ENCODE peak calls at places on chromosomes 12 and 14, in seven cellular contexts. One of them, this sample, is unnamed.

GRCh38 chr12:120199025-120199424 is 1.9 kb downstream of the RPLP0 start:
- DNase-seq in stimulated activated CD8-positive, alpha-beta memory T cell treated with anti-CD3 and anti-CD28 coated beads, Interleukin-2, amount 100 ng/mL, for 1 hour: no peak
- DNase-seq in NCI-H1436: no peak
- DNase-seq in hippocampal formation: no peak
- DNase-seq in lung: no peak
- DNase-seq in ELR: peak; percentile 38
- DNase-seq in activated gamma-delta T cell: no peak
- DNase-seq in this sample: no peak

GRCh38 chr12:2501464-2502181 is 293.1 kb upstream of the FKBP4 start:
- DNase-seq in stimulated activated CD8-positive, alpha-beta memory T cell treated with anti-CD3 and anti-CD28 coated beads, Interleukin-2, amount 100 ng/mL, for 1 hour: no peak
- DNase-seq in NCI-H1436: no peak
- DNase-seq in hippocampal formation: no peak
- DNase-seq in lung: no peak
- DNase-seq in ELR: no peak
- DNase-seq in activated gamma-delta T cell: no peak
- DNase-seq in this sample: no peak

GRCh38 chr12:16605666-16606116 is 271 bp downstream of the LMO3 start:
- DNase-seq in stimulated activated CD8-positive, alpha-beta memory T cell treated with anti-CD3 and anti-CD28 coated beads, Interleukin-2, amount 100 ng/mL, for 1 hour: no peak
- DNase-seq in NCI-H1436: peak; percentile 31
- DNase-seq in hippocampal formation: no peak
- DNase-seq in lung: peak; percentile 49
- DNase-seq in ELR: peak; percentile 4
- DNase-seq in activated gamma-delta T cell: no peak
- DNase-seq in this sample: peak; percentile 29

GRCh38 chr14:83425138-83425537 is 1891.5 kb upstream of the SEL1L start:
- DNase-seq in stimulated activated CD8-positive, alpha-beta memory T cell treated with anti-CD3 and anti-CD28 coated beads, Interleukin-2, amount 100 ng/mL, for 1 hour: no peak
- DNase-seq in NCI-H1436: no peak
- DNase-seq in hippocampal formation: no peak
- DNase-seq in lung: no peak
- DNase-seq in ELR: peak; percentile 16
- DNase-seq in activated gamma-delta T cell: no peak
- DNase-seq in this sample: no peak

GRCh38 chr12:106918746-106919145 is 37.0 kb upstream of the TMEM263 start:
- DNase-seq in stimulated activated CD8-positive, alpha-beta memory T cell treated with anti-CD3 and anti-CD28 coated beads, Interleukin-2, amount 100 ng/mL, for 1 hour: no peak
- DNase-seq in NCI-H1436: peak; percentile 49
- DNase-seq in hippocampal formation: peak; percentile 15
- DNase-seq in lung: no peak
- DNase-seq in ELR: peak; percentile 36
- DNase-seq in activated gamma-delta T cell: no peak
- DNase-seq in this sample: peak; percentile 56

GRCh38 chr12:25705256-25705655 is 152.2 kb upstream of the LMNTD1 start:
- DNase-seq in stimulated activated CD8-positive, alpha-beta memory T cell treated with anti-CD3 and anti-CD28 coated beads, Interleukin-2, amount 100 ng/mL, for 1 hour: no peak
- DNase-seq in NCI-H1436: no peak
- DNase-seq in hippocampal formation: no peak
- DNase-seq in lung: no peak
- DNase-seq in ELR: no peak
- DNase-seq in activated gamma-delta T cell: no peak
- DNase-seq in this sample: no peak

GRCh38 chr14:71142375-71143038 is 235.2 kb downstream of the PCNX1 start:
- DNase-seq in stimulated activated CD8-positive, alpha-beta memory T cell treated with anti-CD3 and anti-CD28 coated beads, Interleukin-2, amount 100 ng/mL, for 1 hour: no peak
- DNase-seq in NCI-H1436: no peak
- DNase-seq in hippocampal formation: no peak
- DNase-seq in lung: no peak
- DNase-seq in ELR: peak; percentile 99
- DNase-seq in activated gamma-delta T cell: no peak
- DNase-seq in this sample: no peak

GRCh38 chr14:55500708-55501107 is 60.3 kb upstream of the TBPL2 start:
- DNase-seq in stimulated activated CD8-positive, alpha-beta memory T cell treated with anti-CD3 and anti-CD28 coated beads, Interleukin-2, amount 100 ng/mL, for 1 hour: no peak
- DNase-seq in NCI-H1436: no peak
- DNase-seq in hippocampal formation: no peak
- DNase-seq in lung: no peak
- DNase-seq in ELR: no peak
- DNase-seq in activated gamma-delta T cell: no peak
- DNase-seq in this sample: no peak

GRCh38 chr12:90163975-90164374 is 455.3 kb upstream of the ATP2B1 start:
- DNase-seq in stimulated activated CD8-positive, alpha-beta memory T cell treated with anti-CD3 and anti-CD28 coated beads, Interleukin-2, amount 100 ng/mL, for 1 hour: no peak
- DNase-seq in NCI-H1436: no peak
- DNase-seq in hippocampal formation: no peak
- DNase-seq in lung: no peak
- DNase-seq in ELR: peak; percentile 31
- DNase-seq in activated gamma-delta T cell: no peak
- DNase-seq in this sample: no peak

GRCh38 chr12:100356646-100357223 is at the start of gene SLC17A8:
- DNase-seq in stimulated activated CD8-positive, alpha-beta memory T cell treated with anti-CD3 and anti-CD28 coated beads, Interleukin-2, amount 100 ng/mL, for 1 hour: no peak
- DNase-seq in NCI-H1436: peak; percentile 19
- DNase-seq in hippocampal formation: no peak
- DNase-seq in lung: no peak
- DNase-seq in ELR: no peak
- DNase-seq in activated gamma-delta T cell: no peak
- DNase-seq in this sample: peak; percentile 45

GRCh38 chr14:90384543-90384911 is 12.3 kb upstream of the CALM1 start:
- DNase-seq in stimulated activated CD8-positive, alpha-beta memory T cell treated with anti-CD3 and anti-CD28 coated beads, Interleukin-2, amount 100 ng/mL, for 1 hour: no peak
- DNase-seq in NCI-H1436: no peak
- DNase-seq in hippocampal formation: peak; percentile 56
- DNase-seq in lung: no peak
- DNase-seq in ELR: no peak
- DNase-seq in activated gamma-delta T cell: no peak
- DNase-seq in this sample: no peak

GRCh38 chr12:32125455-32126084 is 18.9 kb downstream of the BICD1 start:
- DNase-seq in stimulated activated CD8-positive, alpha-beta memory T cell treated with anti-CD3 and anti-CD28 coated beads, Interleukin-2, amount 100 ng/mL, for 1 hour: no peak
- DNase-seq in NCI-H1436: no peak
- DNase-seq in hippocampal formation: no peak
- DNase-seq in lung: no peak
- DNase-seq in ELR: no peak
- DNase-seq in activated gamma-delta T cell: no peak
- DNase-seq in this sample: no peak

GRCh38 chr14:68965261-68965761 is 13.8 kb downstream of the ACTN1 start:
- DNase-seq in stimulated activated CD8-positive, alpha-beta memory T cell treated with anti-CD3 and anti-CD28 coated beads, Interleukin-2, amount 100 ng/mL, for 1 hour: no peak
- DNase-seq in NCI-H1436: no peak
- DNase-seq in hippocampal formation: no peak
- DNase-seq in lung: no peak
- DNase-seq in ELR: no peak
- DNase-seq in activated gamma-delta T cell: no peak
- DNase-seq in this sample: no peak

GRCh38 chr14:30138517-30138916 is 210.9 kb upstream of the PRKD1 start:
- DNase-seq in stimulated activated CD8-positive, alpha-beta memory T cell treated with anti-CD3 and anti-CD28 coated beads, Interleukin-2, amount 100 ng/mL, for 1 hour: no peak
- DNase-seq in NCI-H1436: peak; percentile 7
- DNase-seq in hippocampal formation: no peak
- DNase-seq in lung: no peak
- DNase-seq in ELR: peak; percentile 3
- DNase-seq in activated gamma-delta T cell: no peak
- DNase-seq in this sample: no peak

GRCh38 chr14:30214014-30214413 is 286.4 kb upstream of the PRKD1 start:
- DNase-seq in stimulated activated CD8-positive, alpha-beta memory T cell treated with anti-CD3 and anti-CD28 coated beads, Interleukin-2, amount 100 ng/mL, for 1 hour: no peak
- DNase-seq in NCI-H1436: no peak
- DNase-seq in hippocampal formation: no peak
- DNase-seq in lung: no peak
- DNase-seq in ELR: peak; percentile 45
- DNase-seq in activated gamma-delta T cell: no peak
- DNase-seq in this sample: no peak

GRCh38 chr12:117875652-117876491 is 92.9 kb downstream of the KSR2 start:
- DNase-seq in stimulated activated CD8-positive, alpha-beta memory T cell treated with anti-CD3 and anti-CD28 coated beads, Interleukin-2, amount 100 ng/mL, for 1 hour: no peak
- DNase-seq in NCI-H1436: peak; percentile 84
- DNase-seq in hippocampal formation: no peak
- DNase-seq in lung: no peak
- DNase-seq in ELR: peak; percentile 51
- DNase-seq in activated gamma-delta T cell: no peak
- DNase-seq in this sample: peak; percentile 76

GRCh38 chr14:47539065-47539464 is 136.3 kb downstream of the MDGA2 start:
- DNase-seq in stimulated activated CD8-positive, alpha-beta memory T cell treated with anti-CD3 and anti-CD28 coated beads, Interleukin-2, amount 100 ng/mL, for 1 hour: no peak
- DNase-seq in NCI-H1436: no peak
- DNase-seq in hippocampal formation: peak; percentile 47
- DNase-seq in lung: no peak
- DNase-seq in ELR: no peak
- DNase-seq in activated gamma-delta T cell: no peak
- DNase-seq in this sample: no peak

GRCh38 chr14:35196571-35196970 is 74.2 kb downstream of the PRORP start:
- DNase-seq in stimulated activated CD8-positive, alpha-beta memory T cell treated with anti-CD3 and anti-CD28 coated beads, Interleukin-2, amount 100 ng/mL, for 1 hour: no peak
- DNase-seq in NCI-H1436: no peak
- DNase-seq in hippocampal formation: no peak
- DNase-seq in lung: no peak
- DNase-seq in ELR: peak; percentile 38
- DNase-seq in activated gamma-delta T cell: no peak
- DNase-seq in this sample: no peak